ENCODE peak calls at places on chromosomes 7 and 10, in nine cellular contexts. D is mesenteric fat pad; K is T-helper 1 cell; Z is G401; E is activated CD8-positive, alpha-beta memory T cell treated with anti-CD3 and anti-CD28 coated beads for 24 hours; B is GM12892; Q is Kasumi-1; J is hippocampal formation; C is GM04503. W is an unnamed sample.

GRCh38 chr7:104956753-104957450 is 57.1 kb upstream of the KMT2E start:
- DNase-seq in Z (no peak), Q (peak), B (no peak), D (no peak), E (no peak), K (no peak), C (peak), J (no peak), W (no peak)

GRCh38 chr7:13989138-13989943 is at the start of gene ETV1:
- DNase-seq in D (no peak), E (no peak), C (no peak), K (no peak), J (peak), Z (peak), Q (peak), B (no peak), W (peak)

GRCh38 chr10:128739937-128740336 is 613.7 kb upstream of the MKI67 start:
- DNase-seq in Z (no peak), C (no peak), B (no peak), K (no peak), Q (no peak), E (no peak), J (no peak), D (no peak), W (no peak)

GRCh38 chr7:50309130-50309478 is 4.6 kb downstream of the IKZF1 start:
- DNase-seq in Z (no peak), K (no peak), D (no peak), J (no peak), C (no peak), E (no peak), B (no peak), Q (no peak), W (no peak)

GRCh38 chr10:110739811-110740271 is 95.7 kb downstream of the RBM20 start:
- DNase-seq in E (no peak), B (no peak), Z (no peak), K (no peak), D (no peak), Q (no peak), J (no peak), C (no peak), W (no peak)

GRCh38 chr10:67115972-67116371 is 190.1 kb downstream of the LRRTM3 start:
- DNase-seq in B (no peak), C (no peak), Z (no peak), J (no peak), D (no peak), Q (no peak), K (no peak), E (no peak), W (no peak)

GRCh38 chr7:109213081-109213480 is 643.4 kb downstream of the DNAJB9 start:
- DNase-seq in E (no peak), Z (no peak), J (no peak), Q (no peak), K (no peak), B (no peak), D (no peak), C (no peak), W (no peak)

GRCh38 chr10:8138471-8138870 is 84.0 kb downstream of the GATA3 start:
- DNase-seq in B (no peak), C (no peak), E (no peak), Q (no peak), Z (no peak), K (no peak), J (no peak), D (no peak), W (no peak)

GRCh38 chr10:73814896-73815718 is 3.7 kb upstream of the NDST2 start:
- DNase-seq in B (no peak), E (no peak), D (no peak), J (no peak), Q (peak), K (no peak), Z (no peak), C (no peak), W (no peak)

GRCh38 chr10:48464871-48465736 is 139.8 kb downstream of the ARHGAP22 start:
- DNase-seq in Q (no peak), D (peak), B (no peak), J (peak), C (no peak), K (no peak), E (peak), Z (peak), W (no peak)

GRCh38 chr7:155565596-155565995 is 19.2 kb upstream of the CNPY1 start:
- DNase-seq in J (no peak), Q (no peak), B (no peak), D (no peak), Z (no peak), E (no peak), K (no peak), C (no peak), W (no peak)

GRCh38 chr10:92290076-92290836 is 622 bp downstream of the CPEB3 start:
- DNase-seq in C (no peak), Z (peak), J (peak), D (peak), K (peak), Q (peak), E (no peak), B (no peak), W (peak)

GRCh38 chr10:137031-137430 is 1.8 kb downstream of the ZMYND11 start:
- DNase-seq in Z (no peak), J (no peak), B (peak), D (no peak), Q (peak), E (peak), K (peak), C (no peak), W (no peak)

GRCh38 chr7:93799750-93800357 is 90.7 kb downstream of the TFPI2 start:
- DNase-seq in Q (peak), D (no peak), K (no peak), B (no peak), Z (no peak), J (no peak), E (no peak), C (no peak), W (no peak)

GRCh38 chr10:69655868-69656555 is 26.0 kb downstream of the FAM241B start:
- DNase-seq in Z (no peak), C (no peak), K (no peak), E (no peak), Q (no peak), B (no peak), J (no peak), D (no peak), W (no peak)

GRCh38 chr10:128641998-128642397 is 515.8 kb upstream of the MKI67 start:
- DNase-seq in E (no peak), Q (no peak), Z (no peak), B (no peak), C (no peak), D (no peak), J (no peak), K (no peak), W (no peak)

GRCh38 chr7:91843831-91844230 is 36.7 kb downstream of the MTERF1 start:
- DNase-seq in D (no peak), J (no peak), Z (no peak), K (no peak), E (no peak), Q (no peak), C (no peak), B (no peak), W (no peak)

GRCh38 chr10:71774916-71775702 is 1.8 kb upstream of the VSIR start:
- DNase-seq in E (no peak), J (peak), C (no peak), Z (no peak), Q (peak), K (no peak), B (no peak), D (no peak), W (no peak)

GRCh38 chr7:98107313-98107691 is 640 bp downstream of the LMTK2 start:
- DNase-seq in J (no peak), E (no peak), K (no peak), C (no peak), B (peak), Q (peak), D (no peak), Z (peak), W (no peak)

GRCh38 chr7:88092676-88092999 is 127.2 kb downstream of the SRI start:
- DNase-seq in Q (no peak), C (no peak), E (no peak), D (no peak), K (no peak), J (no peak), Z (peak), B (no peak), W (no peak)

GRCh38 chr10:16777473-16778370 is 39.5 kb downstream of the RSU1 start:
- DNase-seq in Q (peak), Z (peak), D (no peak), B (peak), K (peak), E (no peak), J (no peak), C (no peak), W (no peak)

GRCh38 chr10:29240991-29241660 is 47.7 kb upstream of the LYZL1 start:
- DNase-seq in C (no peak), E (no peak), Q (no peak), Z (peak), K (no peak), D (no peak), J (no peak), B (no peak), W (no peak)

GRCh38 chr10:69873141-69873540 is 71.4 kb downstream of the COL13A1 start:
- DNase-seq in K (no peak), E (no peak), B (no peak), Q (no peak), D (no peak), J (no peak), Z (no peak), C (no peak), W (no peak)

GRCh38 chr7:101235050-101235449 is 2.6 kb downstream of the CLDN15 start:
- DNase-seq in C (no peak), B (no peak), K (no peak), D (no peak), J (no peak), Q (no peak), E (no peak), Z (no peak), W (no peak)

GRCh38 chr7:30166155-30166840 is 31.5 kb downstream of the MTURN start:
- DNase-seq in C (no peak), J (no peak), Q (no peak), D (no peak), Z (no peak), B (no peak), E (no peak), K (no peak), W (no peak)

GRCh38 chr7:30434140-30434799 is 44.3 kb downstream of the NOD1 start:
- DNase-seq in K (no peak), J (no peak), Q (no peak), D (peak), B (no peak), Z (no peak), E (no peak), C (no peak), W (no peak)

GRCh38 chr10:42970451-42971250 is 106.2 kb upstream of the RET start:
- DNase-seq in Q (peak), K (no peak), Z (no peak), D (peak), J (no peak), C (no peak), E (peak), B (no peak), W (no peak)

GRCh38 chr10:1572519-1573333 is 164.6 kb downstream of the ADARB2 start:
- DNase-seq in K (no peak), J (no peak), B (no peak), Q (no peak), D (peak), Z (no peak), C (no peak), E (no peak), W (no peak)

GRCh38 chr7:121938429-121938996 is 65.6 kb downstream of the PTPRZ1 start:
- DNase-seq in Q (no peak), J (no peak), C (no peak), K (no peak), B (no peak), E (no peak), D (no peak), Z (no peak), W (no peak)

GRCh38 chr7:64685091-64685490 is 19.2 kb downstream of the ZNF107 start:
- DNase-seq in Z (no peak), C (no peak), B (no peak), J (no peak), D (no peak), K (no peak), E (no peak), Q (no peak), W (no peak)

GRCh38 chr7:94145602-94146001 is 141.4 kb upstream of the BET1 start:
- DNase-seq in Z (no peak), K (no peak), D (no peak), C (peak), B (no peak), E (no peak), Q (no peak), J (no peak), W (no peak)

GRCh38 chr7:158270856-158271413 is 316.7 kb downstream of the PTPRN2 start:
- DNase-seq in J (no peak), D (peak), C (no peak), Q (no peak), Z (no peak), B (no peak), E (no peak), K (no peak), W (no peak)

GRCh38 chr7:77799078-77799964 is 748 bp downstream of the PHTF2 start:
- DNase-seq in C (no peak), E (peak), K (peak), Q (peak), Z (peak), B (no peak), D (no peak), J (peak), W (peak)

GRCh38 chr10:71285180-71285545 is 33.9 kb upstream of the SLC29A3 start:
- DNase-seq in D (no peak), E (peak), B (peak), Q (peak), C (no peak), J (peak), Z (peak), K (peak), W (peak)

GRCh38 chr7:47720141-47720906 is 138.4 kb upstream of the TNS3 start:
- DNase-seq in K (no peak), C (peak), B (no peak), J (no peak), D (peak), Z (peak), Q (no peak), E (no peak), W (peak)